ENCODE peak calls at places on chromosomes 12 and 14, in eight cellular contexts. F is ovary, E is heart left ventricle, R is Peyer's patch, A is A549, Y is upper lobe of left lung, C is K562, Z is HepG2. M is an unnamed sample.

GRCh38 chr12:68565391-68565903 is 45.3 kb upstream of the RAP1B start:
- DNase-seq in F (no peak), E (no peak), R (no peak), A (no peak), Y (no peak), C (peak; percentile 5), Z (no peak), M (no peak)

GRCh38 chr12:12428047-12428446 is 71.2 kb downstream of the BORCS5 start:
- DNase-seq in F (no peak), E (no peak), R (no peak), A (no peak), Y (no peak), C (no peak), Z (no peak), M (no peak)

GRCh38 chr14:74035556-74035955 is 16.4 kb downstream of the BBOF1 start:
- DNase-seq in F (no peak), E (no peak), R (no peak), A (no peak), Y (no peak), C (no peak), Z (no peak), M (no peak)

GRCh38 chr12:74227846-74228545 is 309.6 kb upstream of the ATXN7L3B start:
- DNase-seq in F (no peak), E (no peak), R (no peak), A (no peak), Y (no peak), C (no peak), Z (no peak), M (no peak)

GRCh38 chr12:63982787-63983186 is 138.3 kb downstream of the SRGAP1 start:
- DNase-seq in F (no peak), E (no peak), R (no peak), A (no peak), Y (no peak), C (no peak), Z (no peak), M (no peak)

GRCh38 chr14:101636081-101636560 is 74.8 kb downstream of the DIO3 start:
- DNase-seq in F (no peak), E (no peak), R (no peak), A (no peak), Y (no peak), C (no peak), Z (no peak), M (no peak)

GRCh38 chr12:53733051-53733812 is 6.0 kb upstream of the CALCOCO1 start:
- DNase-seq in F (no peak), E (no peak), R (no peak), A (no peak), Y (no peak), C (no peak), Z (no peak), M (no peak)

GRCh38 chr14:72904840-72905561 is 11.1 kb upstream of the DPF3 start:
- DNase-seq in F (peak; percentile 73), E (peak; percentile 43), R (no peak), A (peak; percentile 73), Y (peak; percentile 65), C (peak; percentile 71), Z (peak; percentile 53), M (peak; percentile 72)

GRCh38 chr12:27780612-27781408 is 774 bp upstream of the MANSC4 start:
- DNase-seq in F (peak; percentile 36), E (peak; percentile 30), R (no peak), A (peak; percentile 28), Y (peak; percentile 51), C (peak; percentile 40), Z (peak; percentile 20), M (peak; percentile 87)

GRCh38 chr12:120720234-120720968 is 5.2 kb upstream of the ACADS start:
- DNase-seq in F (no peak), E (no peak), R (no peak), A (no peak), Y (peak; percentile 44), C (peak; percentile 75), Z (no peak), M (no peak)

GRCh38 chr12:75712223-75712622 is 200.8 kb upstream of the KRR1 start:
- DNase-seq in F (no peak), E (no peak), R (no peak), A (no peak), Y (no peak), C (no peak), Z (peak; percentile 95), M (no peak)

GRCh38 chr12:75715323-75715644 is 203.9 kb upstream of the KRR1 start:
- DNase-seq in F (no peak), E (no peak), R (no peak), A (no peak), Y (no peak), C (no peak), Z (no peak), M (no peak)

GRCh38 chr12:75711276-75711675 is 199.9 kb upstream of the KRR1 start:
- DNase-seq in F (no peak), E (no peak), R (no peak), A (no peak), Y (no peak), C (no peak), Z (no peak), M (no peak)

GRCh38 chr12:75714462-75715322 is 203.3 kb upstream of the KRR1 start:
- DNase-seq in F (no peak), E (no peak), R (no peak), A (no peak), Y (no peak), C (no peak), Z (peak; percentile 72), M (no peak)

DNA sequence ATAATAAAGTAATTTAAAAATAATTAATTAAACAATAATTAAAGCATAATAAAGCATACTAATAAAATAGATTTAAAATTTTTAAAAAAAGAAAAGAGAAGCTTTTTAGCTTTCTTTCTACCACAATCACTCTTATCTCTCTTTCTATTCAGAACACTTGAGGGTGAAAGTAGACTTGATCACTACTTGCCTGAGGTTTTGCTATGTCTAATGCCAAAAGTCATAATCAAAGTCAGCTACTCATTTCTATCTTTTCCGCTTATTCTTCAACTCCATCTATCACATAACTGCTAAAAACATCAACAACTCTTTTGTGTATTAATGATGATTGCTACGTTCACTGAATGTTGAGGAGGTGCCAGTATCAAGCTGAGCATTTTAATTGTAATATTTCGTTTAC is 202.0 kb upstream of the KRR1 start:
- DNase-seq in F (no peak), E (no peak), R (no peak), A (no peak), Y (no peak), C (no peak), Z (no peak), M (no peak)
- H3K4me3 ChIP-seq in F (no peak overlapping the region), E (no peak overlapping the region), R (no peak overlapping the region), A (no peak overlapping the region), Y (no peak overlapping the region), C (no peak overlapping the region), Z (no peak overlapping the region), M (no peak overlapping the region)

GRCh38 chr12:125017801-125018200 is 24.4 kb downstream of the BRI3BP start:
- DNase-seq in F (no peak), E (no peak), R (no peak), A (no peak), Y (no peak), C (no peak), Z (no peak), M (no peak)

GRCh38 chr12:125015680-125016310 is 22.4 kb downstream of the BRI3BP start:
- DNase-seq in F (no peak), E (no peak), R (no peak), A (no peak), Y (no peak), C (no peak), Z (no peak), M (no peak)

GRCh38 chr12:125018356-125018755 is 24.9 kb downstream of the BRI3BP start:
- DNase-seq in F (no peak), E (no peak), R (no peak), A (no peak), Y (no peak), C (no peak), Z (no peak), M (no peak)

GRCh38 chr12:125014526-125014925 is 21.1 kb downstream of the BRI3BP start:
- DNase-seq in F (no peak), E (no peak), R (no peak), A (no peak), Y (no peak), C (no peak), Z (no peak), M (no peak)

GRCh38 chr12:125013816-125014442 is 20.5 kb downstream of the BRI3BP start:
- DNase-seq in F (no peak), E (no peak), R (no peak), A (no peak), Y (peak; percentile 36), C (no peak), Z (no peak), M (no peak)
- TF ChIP-seq POLR2A in F (no peak), E (no peak), R (no peak), A (no peak), Y (no peak), C (no peak), Z (no peak), M (no peak)

DNA sequence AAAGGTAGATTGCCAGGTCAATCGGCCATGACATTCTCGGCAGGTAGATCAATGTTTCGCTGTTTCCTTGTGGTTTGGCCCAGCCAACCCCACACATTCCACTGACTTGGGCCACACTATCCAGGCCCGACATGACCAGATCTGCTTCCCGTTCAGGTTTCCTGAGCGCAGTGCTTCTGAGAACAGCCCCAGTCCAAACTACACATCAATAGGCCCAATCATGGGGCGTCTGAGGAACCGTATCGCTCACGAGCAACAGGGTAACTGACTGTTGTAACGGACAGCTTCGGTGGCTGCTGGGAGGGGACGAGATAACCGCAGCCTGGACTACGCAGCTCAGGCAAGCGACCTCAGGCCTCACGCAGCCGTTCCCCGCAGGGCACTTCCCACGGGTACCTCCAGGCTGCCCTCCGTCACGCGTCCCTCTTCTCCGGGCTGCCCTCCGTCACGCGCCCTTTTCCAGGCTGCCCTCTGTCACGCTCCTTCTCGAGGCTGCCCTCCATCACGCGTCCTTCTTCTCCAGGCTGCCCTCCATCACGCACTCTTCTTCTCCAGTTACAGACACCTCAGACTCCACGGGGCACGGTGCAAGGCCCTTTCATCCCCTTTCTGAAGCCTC is 14.7 kb downstream of the ZNF605 start:
- DNase-seq in F (no peak), E (no peak), R (no peak), A (no peak), Y (no peak), C (no peak), Z (no peak), M (no peak)
- H3K9me3 ChIP-seq in F (no peaks in the 10 kb centered on the region), E (no peaks in the 10 kb centered on the region), R (peaks cover 6% of the 10 kb centered on the region), A (peaks cover 79% of the 10 kb centered on the region), Y (peaks cover 80% of the 10 kb centered on the region), C (peaks cover 5% of the 10 kb centered on the region), Z (peaks cover 76% of the 10 kb centered on the region), M (no peaks in the 10 kb centered on the region)

DNA sequence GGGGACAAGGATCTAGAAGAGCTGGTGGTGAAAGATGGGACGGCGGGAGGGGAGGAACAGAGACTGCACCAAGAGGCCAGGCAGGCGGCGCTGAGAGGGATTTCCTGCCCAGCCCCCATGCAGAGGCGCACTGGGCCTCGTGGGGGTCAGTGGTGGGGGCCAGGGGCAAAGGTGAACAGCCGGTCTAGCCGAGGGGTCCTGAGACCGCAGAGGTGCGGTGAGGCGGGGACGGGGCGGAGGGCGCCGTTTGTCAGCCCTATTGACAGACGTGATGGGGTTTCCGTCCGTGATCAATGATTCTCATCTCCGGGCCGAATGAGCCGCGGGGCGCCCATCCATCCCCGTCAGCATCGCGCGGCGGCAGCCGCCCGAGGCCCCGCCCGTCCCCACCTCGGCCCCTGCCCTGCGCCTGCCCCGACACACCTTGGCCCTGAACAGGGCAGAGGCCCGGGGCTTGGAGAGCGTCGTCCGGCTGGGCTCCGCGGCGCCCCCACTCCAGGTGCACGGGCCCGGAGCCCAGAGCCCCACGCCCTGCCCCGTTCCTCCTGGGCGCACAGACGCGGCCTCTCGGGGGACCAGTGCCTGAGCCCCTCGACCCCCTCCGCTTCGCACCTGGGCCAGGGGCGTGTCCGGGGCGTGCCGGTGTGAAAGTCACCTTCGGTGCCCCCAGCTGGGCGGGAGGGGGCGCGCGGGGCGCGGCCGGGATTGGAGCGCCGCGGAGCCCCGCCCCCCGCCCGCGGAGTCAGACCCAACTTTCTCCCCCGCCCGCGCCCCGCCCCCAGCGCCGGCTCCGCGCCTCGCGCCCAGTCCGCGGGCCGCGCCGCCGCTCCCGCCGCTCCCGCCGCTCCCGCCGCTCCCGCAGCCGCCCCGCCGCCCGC is at the start of gene NXPH4:
- DNase-seq in F (peak; percentile 64), E (no peak), R (peak; percentile 66), A (peak; percentile 44), Y (no peak), C (peak; percentile 72), Z (no peak), M (no peak)
- H3K4me3 ChIP-seq in F (peak within 1 kb of the TSS; percentile 22), E (peak within 1 kb of the TSS; percentile 52), R (peak within 1 kb of the TSS; percentile 53), A (peak within 1 kb of the TSS; percentile 60), Y (peak within 1 kb of the TSS; percentile 43), C (peak within 1 kb of the TSS; percentile 39), Z (peak within 1 kb of the TSS; percentile 46), M (peak within 1 kb of the TSS; percentile 61)

M was measured in testis.